ENCODE peak calls at places on chromosome 1, in ten cellular contexts. H is Calu3, P is breast epithelium, L is progenitor cell of endocrine pancreas, Z is GM12865, Y is psoas muscle, B is A549, M is heart right ventricle, R is BJ, D is colonic mucosa. X is an unnamed sample.

GRCh38 chr1:167563579-167564246 is 10.2 kb upstream of the CREG1 start:
- DNase-seq in H (peak; percentile 37), P (no peak), L (no peak), Z (no peak), Y (no peak), B (no peak), M (no peak), R (no peak), D (no peak), X (no peak)

GRCh38 chr1:31633117-31633516 is 11.6 kb downstream of the PEF1 start:
- DNase-seq in H (peak; percentile 66), P (no peak), L (no peak), Z (peak; percentile 26), Y (peak; percentile 39), B (peak; percentile 22), M (no peak), R (no peak), D (peak; percentile 81), X (no peak)

GRCh38 chr1:152623203-152623844 is 421 bp upstream of the LCE3A start:
- DNase-seq in H (peak; percentile 9), P (no peak), L (no peak), Z (peak; percentile 26), Y (no peak), B (no peak), M (no peak), R (no peak), D (no peak), X (peak; percentile 40)

GRCh38 chr1:107877092-107877491 is 87.9 kb downstream of the VAV3 start:
- DNase-seq in H (no peak), P (no peak), L (no peak), Z (no peak), Y (no peak), B (no peak), M (no peak), R (peak; percentile 8), D (no peak), X (no peak)

GRCh38 chr1:93874025-93874651 is 4.9 kb downstream of the DNTTIP2 start:
- DNase-seq in H (no peak), P (no peak), L (no peak), Z (peak; percentile 27), Y (no peak), B (peak; percentile 10), M (no peak), R (no peak), D (no peak), X (no peak)

GRCh38 chr1:55046871-55047270 is 7.5 kb downstream of the PCSK9 start:
- DNase-seq in H (no peak), P (no peak), L (no peak), Z (no peak), Y (no peak), B (no peak), M (no peak), R (no peak), D (no peak), X (no peak)

GRCh38 chr1:1040004-1040991 is 20.4 kb downstream of the AGRN start:
- DNase-seq in H (no peak), P (peak; percentile 74), L (peak; percentile 57), Z (peak; percentile 86), Y (peak; percentile 73), B (no peak), M (peak; percentile 79), R (no peak), D (peak; percentile 82), X (peak; percentile 99)

GRCh38 chr1:201399352-201400126 is 415 bp upstream of the LAD1 start:
- DNase-seq in H (peak; percentile 93), P (no peak), L (peak; percentile 88), Z (no peak), Y (no peak), B (no peak), M (no peak), R (no peak), D (peak; percentile 78), X (no peak)

DNA sequence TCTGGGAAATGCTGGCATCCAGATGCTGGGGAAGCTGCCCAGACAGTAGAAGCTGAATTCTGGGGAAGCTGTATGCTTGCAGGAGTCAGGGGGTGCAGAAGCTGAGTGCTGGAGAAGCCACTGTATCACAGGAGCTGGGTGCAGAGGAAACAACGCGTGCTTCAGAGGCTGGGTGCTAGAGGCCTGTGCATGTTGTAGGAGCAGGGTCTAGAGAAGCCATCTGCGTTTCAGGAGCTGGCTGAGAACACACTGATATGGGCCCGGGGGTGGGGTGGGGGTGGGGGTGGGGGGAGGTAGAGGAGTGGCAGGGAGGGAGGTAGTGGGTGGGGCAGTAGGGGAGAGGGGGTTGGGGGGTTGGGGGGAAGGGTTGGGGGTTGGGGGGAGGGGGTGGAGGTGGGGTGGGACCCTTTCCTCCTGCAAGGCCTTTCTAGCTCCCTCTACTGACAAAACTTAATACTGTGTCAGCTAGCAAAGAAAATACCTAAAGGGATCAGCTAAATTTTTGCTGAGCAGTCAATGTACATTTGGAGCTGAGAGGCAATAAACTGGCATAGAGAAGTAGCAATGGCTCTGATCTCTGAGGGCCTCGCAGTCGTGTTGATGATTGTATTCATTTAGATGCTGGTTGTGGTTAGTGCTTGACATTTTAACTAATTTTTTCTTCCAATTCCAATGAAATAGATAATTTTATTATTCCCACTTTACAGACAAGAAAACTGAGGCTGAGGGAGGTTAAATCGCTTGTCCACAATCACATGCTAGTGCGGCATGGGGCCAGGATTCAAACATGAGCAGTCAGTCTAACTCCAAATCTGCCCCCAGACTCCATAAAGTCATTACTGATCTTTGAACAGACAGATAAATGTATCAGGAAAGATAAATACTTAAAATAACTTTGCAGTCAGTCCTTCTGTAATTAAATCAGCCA is 356.9 kb downstream of the DISC1 start:
- DNase-seq in H (no peak), P (no peak), L (no peak), Z (no peak), Y (no peak), B (no peak), M (no peak), R (no peak), D (no peak), X (no peak)
- TF ChIP-seq CTCF in H (no peak), P (no peak), L (no peak), Z (no peak), Y (no peak), B (no peak), M (no peak), R (no peak), D (no peak), X (peak; percentile 12)

DNA sequence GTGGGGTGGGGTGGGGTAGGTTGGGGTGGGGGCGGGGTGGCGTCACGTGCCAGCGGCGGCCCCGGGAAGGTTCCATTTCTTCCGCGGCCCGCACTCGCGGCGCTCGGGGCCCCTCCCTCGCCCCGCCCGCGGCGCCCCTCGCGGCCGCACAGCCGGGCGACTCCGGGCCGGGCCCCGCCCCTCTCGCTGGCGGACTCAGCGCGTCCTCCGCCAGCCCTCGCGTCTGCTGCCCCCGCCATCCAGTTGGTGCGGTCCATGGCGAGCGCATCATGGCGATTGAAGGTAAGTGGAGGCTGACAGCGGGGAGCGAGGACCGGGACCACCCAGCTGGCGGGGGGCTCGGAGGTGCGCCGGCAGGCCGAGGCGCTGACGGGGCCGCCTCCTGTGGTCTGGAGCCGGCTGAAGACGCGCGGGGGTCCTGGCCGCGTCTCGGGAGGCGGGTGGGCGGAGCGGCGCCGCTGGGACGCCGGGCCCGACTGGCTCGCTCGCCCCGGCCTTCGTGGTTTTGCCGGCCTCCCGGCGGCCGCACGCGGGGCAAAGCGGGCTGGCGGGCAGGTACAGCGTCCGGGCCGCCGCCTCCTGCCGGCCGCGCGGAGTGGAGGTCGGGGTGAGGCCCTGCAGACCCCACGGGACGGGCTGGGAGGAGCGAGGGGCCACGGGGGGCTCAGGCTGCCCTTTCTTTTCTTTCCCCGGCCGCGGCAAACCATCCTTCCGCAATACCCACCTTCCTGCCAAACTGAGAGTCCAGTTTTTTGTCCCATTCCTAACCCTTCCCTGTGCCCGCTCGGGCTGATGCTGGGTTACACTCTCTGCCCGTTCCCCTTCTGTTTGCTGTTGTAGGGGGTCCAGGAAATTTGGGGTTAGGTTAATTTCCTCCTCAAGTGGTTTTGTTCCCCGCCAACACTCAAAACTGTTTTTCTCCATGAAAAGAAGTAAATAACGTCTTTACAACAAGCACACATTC is at the start of gene SYT14:
- DNase-seq in H (peak; percentile 29), P (no peak), L (peak; percentile 50), Z (no peak), Y (peak; percentile 21), B (peak; percentile 8), M (no peak), R (peak; percentile 4), D (no peak), X (peak; percentile 39)
- TF ChIP-seq CTCF in H (no peak), P (no peak), L (peak; percentile 50), Z (no peak), Y (no peak), B (no peak), M (no peak), R (peak; percentile 21), D (no peak), X (no peak)

GRCh38 chr1:25695066-25695990 is 78.7 kb downstream of the MAN1C1 start:
- DNase-seq in H (peak; percentile 14), P (no peak), L (no peak), Z (no peak), Y (peak; percentile 83), B (peak; percentile 31), M (peak; percentile 75), R (peak; percentile 91), D (peak; percentile 55), X (no peak)

GRCh38 chr1:25694591-25695007 is 78.0 kb downstream of the MAN1C1 start:
- DNase-seq in H (no peak), P (no peak), L (no peak), Z (no peak), Y (no peak), B (no peak), M (no peak), R (no peak), D (no peak), X (no peak)

GRCh38 chr1:25697426-25698220 is 81.0 kb downstream of the MAN1C1 start:
- DNase-seq in H (no peak), P (no peak), L (no peak), Z (no peak), Y (no peak), B (no peak), M (no peak), R (no peak), D (no peak), X (no peak)

GRCh38 chr1:25694167-25694566 is 77.6 kb downstream of the MAN1C1 start:
- DNase-seq in H (no peak), P (no peak), L (no peak), Z (no peak), Y (no peak), B (no peak), M (no peak), R (peak; percentile 55), D (peak; percentile 58), X (no peak)

GRCh38 chr1:25695991-25696330 is 79.4 kb downstream of the MAN1C1 start:
- DNase-seq in H (no peak), P (no peak), L (no peak), Z (no peak), Y (peak; percentile 55), B (peak; percentile 33), M (no peak), R (no peak), D (no peak), X (no peak)
- TF ChIP-seq CTCF in H (no peak), P (no peak), L (no peak), Z (no peak), Y (no peak), B (no peak), M (no peak), R (no peak), D (no peak), X (no peak)

DNA sequence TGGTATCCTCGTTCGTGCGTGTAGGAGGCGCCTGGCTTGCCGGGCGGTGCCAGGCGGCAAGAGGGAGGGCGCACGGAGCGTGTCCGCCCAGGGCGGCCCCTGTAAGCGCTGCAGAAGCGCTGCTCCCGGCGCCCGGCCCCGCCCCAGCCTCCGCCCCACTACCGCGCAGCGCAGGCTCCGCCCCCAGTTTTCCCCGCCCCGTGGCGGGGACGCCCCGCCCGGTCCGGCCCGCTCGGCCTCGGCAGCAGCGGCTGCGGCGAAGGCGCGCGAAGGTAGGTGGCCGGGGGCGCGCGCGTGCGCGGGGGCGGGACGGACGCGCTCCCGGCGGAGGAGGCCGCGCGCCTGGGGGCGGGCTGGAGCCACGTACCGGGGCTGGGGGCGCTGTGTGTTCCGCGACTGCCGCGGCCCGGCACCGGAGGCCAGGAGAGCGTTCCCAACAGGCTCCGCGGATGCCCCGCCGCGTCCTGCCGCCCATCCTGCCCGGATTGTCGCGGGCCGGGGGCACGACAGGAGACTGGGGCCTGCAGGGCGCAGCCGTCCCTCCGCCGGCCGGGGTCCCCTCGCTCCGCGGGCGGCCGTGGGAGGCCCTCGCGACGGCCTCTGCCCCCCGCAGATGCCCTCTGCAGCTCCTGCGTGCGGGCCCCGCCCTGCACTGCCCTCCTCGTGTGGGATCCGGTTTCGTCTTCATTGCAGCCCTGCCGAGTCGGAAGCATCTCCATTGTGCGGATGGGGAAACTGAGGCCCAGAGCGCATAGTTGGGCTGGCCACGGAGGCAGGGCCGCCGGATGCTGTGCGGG is 7.7 kb upstream of the CROCC start:
- DNase-seq in H (peak; percentile 84), P (peak; percentile 95), L (peak; percentile 90), Z (peak; percentile 90), Y (peak; percentile 95), B (peak; percentile 73), M (peak; percentile 98), R (peak; percentile 73), D (peak; percentile 93), X (peak; percentile 100)
- TF ChIP-seq CTCF in H (no peak), P (peak; percentile 19), L (no peak), Z (peak; percentile 2), Y (no peak), B (no peak), M (peak; percentile 30), R (no peak), D (no peak), X (peak; percentile 40)